ENCODE peak calls at places on chromosomes 13 and 19, in eight cellular contexts. Z, M, W, U, L, X, J and O are unnamed samples.

GRCh38 chr13:85798999-85799646 is at the start of gene SLITRK6:
- DNase-seq in Z (peak; percentile 19), M (no peak), W (peak; percentile 8), U (peak; percentile 7), L (peak; percentile 75), X (peak; percentile 64), J (no peak), O (no peak)

GRCh38 chr19:16470911-16471811 is 609 bp downstream of the EPS15L1 start:
- DNase-seq in Z (no peak), M (no peak), W (peak; percentile 34), U (no peak), L (peak; percentile 65), X (no peak), J (peak; percentile 38), O (peak; percentile 4)

GRCh38 chr19:43572172-43572588 is 3.1 kb downstream of the XRCC1 start:
- DNase-seq in Z (peak; percentile 10), M (no peak), W (no peak), U (no peak), L (no peak), X (no peak), J (no peak), O (no peak)

GRCh38 chr19:18161691-18162039 is 8.7 kb downstream of the PIK3R2 start:
- DNase-seq in Z (no peak), M (no peak), W (no peak), U (no peak), L (no peak), X (no peak), J (no peak), O (no peak)

GRCh38 chr19:42074513-42075363 is 1.2 kb upstream of the ZNF574 start:
- DNase-seq in Z (peak; percentile 38), M (no peak), W (no peak), U (no peak), L (peak; percentile 50), X (no peak), J (peak; percentile 75), O (no peak)

GRCh38 chr13:113216165-113217056 is 7.0 kb downstream of the CUL4A start:
- DNase-seq in Z (peak; percentile 78), M (peak; percentile 47), W (peak; percentile 50), U (no peak), L (peak; percentile 70), X (no peak), J (peak; percentile 55), O (peak; percentile 21)

GRCh38 chr13:55727683-55728082 is 1413.0 kb upstream of the PRR20A start:
- DNase-seq in Z (no peak), M (no peak), W (no peak), U (no peak), L (no peak), X (no peak), J (no peak), O (no peak)

GRCh38 chr13:26599885-26600284 is 42.4 kb downstream of the WASF3 start:
- DNase-seq in Z (no peak), M (no peak), W (no peak), U (no peak), L (no peak), X (no peak), J (no peak), O (no peak)

GRCh38 chr19:54209748-54210494 is 9.3 kb downstream of the RPS9 start:
- DNase-seq in Z (peak; percentile 97), M (peak; percentile 80), W (peak; percentile 94), U (peak; percentile 90), L (no peak), X (peak; percentile 94), J (peak; percentile 80), O (peak; percentile 95)

GRCh38 chr13:106513025-106513424 is 22.4 kb downstream of the EFNB2 start:
- DNase-seq in Z (peak; percentile 41), M (no peak), W (no peak), U (no peak), L (no peak), X (no peak), J (no peak), O (peak; percentile 33)

GRCh38 chr13:51453308-51453958 is 597 bp upstream of the INTS6 start:
- DNase-seq in Z (no peak), M (peak; percentile 88), W (peak; percentile 50), U (no peak), L (peak; percentile 74), X (peak; percentile 76), J (peak; percentile 74), O (no peak)

GRCh38 chr13:42548731-42549554 is 25.0 kb upstream of the TNFSF11 start:
- DNase-seq in Z (no peak), M (no peak), W (no peak), U (no peak), L (no peak), X (no peak), J (peak; percentile 7), O (no peak)

GRCh38 chr13:78032132-78032531 is 113.5 kb upstream of the EDNRB start:
- DNase-seq in Z (no peak), M (no peak), W (no peak), U (no peak), L (no peak), X (no peak), J (no peak), O (no peak)

GRCh38 chr19:10086032-10086903 is at the start of gene SHFL:
- DNase-seq in Z (peak; percentile 62), M (peak; percentile 72), W (no peak), U (no peak), L (peak; percentile 91), X (peak; percentile 80), J (peak; percentile 89), O (no peak)

GRCh38 chr13:73782781-73783180 is 351.4 kb downstream of the KLF12 start:
- DNase-seq in Z (no peak), M (no peak), W (no peak), U (no peak), L (no peak), X (no peak), J (no peak), O (no peak)

GRCh38 chr19:34664168-34664567 is 12.8 kb downstream of the SCGB2B2 start:
- DNase-seq in Z (no peak), M (peak; percentile 39), W (no peak), U (no peak), L (no peak), X (no peak), J (no peak), O (no peak)